ENCODE peak calls at places on chromosome 14, in four cellular contexts. P, T, K and V are unnamed samples. For H3K4me1, the result is how much of the 10 kb centered on the place peaks cover.

GRCh38 chr14:61602733-61603077 is 92.6 kb upstream of the HIF1A start:
- DNase-seq in P (no peak), K (no peak), T (no peak), V (no peak)

GRCh38 chr14:77161011-77161410 is 19.4 kb upstream of the ZDHHC22 start:
- DNase-seq in K (no peak), T (no peak), P (no peak), V (no peak)

GRCh38 chr14:98130691-98131090 is 1141.3 kb downstream of the BCL11B start:
- DNase-seq in K (no peak), T (no peak), P (no peak), V (no peak)

GRCh38 chr14:96053600-96054381 is 14.6 kb downstream of the C14orf132 start:
- DNase-seq in K (peak), T (no peak), P (peak), V (peak)

GRCh38 chr14:86296173-86296572 is 766.2 kb downstream of the FLRT2 start:
- DNase-seq in P (no peak), T (no peak), K (peak), V (no peak)

GRCh38 chr14:60235440-60235839 is 13.6 kb upstream of the PPM1A start:
- DNase-seq in P (no peak), T (no peak), K (no peak), V (no peak)

GRCh38 chr14:66601932-66602578 is 94.1 kb downstream of the GPHN start:
- DNase-seq in P (no peak), T (no peak), K (no peak), V (no peak)

GRCh38 chr14:29144598-29144997 is 378.0 kb downstream of the FOXG1 start:
- DNase-seq in P (peak), K (peak), T (no peak), V (no peak)

GRCh38 chr14:76767681-76768055 is 6.4 kb downstream of the VASH1 start:
- DNase-seq in T (no peak), P (no peak), K (no peak), V (no peak)

GRCh38 chr14:20327005-20327869 is 5.8 kb downstream of the CCNB1IP1 start:
- DNase-seq in K (peak), T (no peak), P (peak), V (no peak)

GRCh38 chr14:30751646-30752416 is 122.5 kb upstream of the COCH start:
- DNase-seq in K (no peak), T (no peak), P (no peak), V (no peak)

GRCh38 chr14:21704340-21704737 is 30.7 kb upstream of the OR4E1 start:
- DNase-seq in K (no peak), P (no peak), T (no peak), V (no peak)

GRCh38 chr14:37027188-37027824 is 145.1 kb downstream of the SLC25A21 start:
- DNase-seq in K (no peak), P (no peak), T (no peak), V (no peak)

GRCh38 chr14:101228949-101229541 is 325.5 kb upstream of the RTL1 start:
- DNase-seq in P (no peak), K (no peak), T (peak), V (no peak)

GRCh38 chr14:70748422-70748821 is 60.9 kb downstream of the MAP3K9 start:
- DNase-seq in K (no peak), P (peak), T (no peak), V (no peak)

GRCh38 chr14:55180434-55180833 is 11.0 kb downstream of the DLGAP5 start:
- DNase-seq in P (no peak), K (peak), T (no peak), V (no peak)

GRCh38 chr14:103091041-103091882 is 3.3 kb upstream of the EXOC3L4 start:
- DNase-seq in K (peak), P (peak), T (peak), V (no peak)

DNA sequence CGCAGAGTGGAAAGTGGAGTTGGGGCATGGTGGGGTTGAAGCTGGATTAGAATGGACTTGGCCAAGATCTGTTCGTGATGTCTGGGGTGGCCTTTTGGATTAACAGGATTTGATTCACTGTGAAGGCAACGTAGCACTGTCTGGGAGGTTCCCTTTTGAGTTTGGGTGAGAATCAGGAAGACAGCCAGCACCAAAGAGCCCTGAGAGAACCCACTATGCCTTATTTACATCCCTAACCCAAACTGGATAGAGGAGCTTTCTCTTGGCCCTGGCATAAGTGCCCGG is 269.6 kb downstream of the ZFP36L1 start:
- DNase-seq in T (no peak), K (no peak), P (no peak), V (no peak)
- H3K4me1 ChIP-seq in T (under half), K (under half), P (half or more), V (half or more)

GRCh38 chr14:89201645-89202044 is 215.4 kb downstream of the FOXN3 start:
- DNase-seq in P (no peak), T (no peak), K (no peak), V (no peak)

GRCh38 chr14:89207925-89208328 is 209.1 kb downstream of the FOXN3 start:
- DNase-seq in K (no peak), P (no peak), T (no peak), V (no peak)

GRCh38 chr14:89205137-89205740 is 211.8 kb downstream of the FOXN3 start:
- DNase-seq in K (no peak), T (no peak), P (no peak), V (no peak)

GRCh38 chr14:89202413-89202812 is 214.6 kb downstream of the FOXN3 start:
- DNase-seq in K (no peak), P (no peak), T (no peak), V (no peak)

GRCh38 chr14:89206426-89206825 is 210.6 kb downstream of the FOXN3 start:
- DNase-seq in T (no peak), P (peak), K (no peak), V (no peak)
- H3K27ac ChIP-seq in T (no peak), P (peak), K (no peak), V (no peak)

GRCh38 chr14:69712217-69712565 is 54.8 kb upstream of the SRSF5 start:
- DNase-seq in P (no peak), K (no peak), T (no peak), V (no peak)
- H3K4me1 ChIP-seq in P (under half), K (under half), T (under half), V (under half)

DNA sequence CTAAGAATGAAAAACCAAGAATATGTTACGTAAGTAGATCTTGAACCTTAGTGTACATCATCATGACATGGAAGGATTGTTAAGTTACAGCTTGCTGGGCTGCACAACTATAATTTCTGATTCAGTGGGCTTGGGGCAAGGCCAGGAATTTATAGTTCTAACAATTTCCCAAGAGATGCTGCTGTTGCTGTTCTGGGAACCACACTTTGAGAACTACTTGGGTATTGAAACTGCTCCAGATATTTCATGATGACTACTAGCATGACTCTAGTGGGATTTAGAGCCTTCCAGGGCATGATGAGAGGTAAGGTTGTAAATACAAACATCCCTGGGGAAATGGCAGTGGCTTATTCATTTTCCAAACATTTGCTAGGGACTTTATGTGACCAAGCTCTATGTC is 904.8 kb upstream of the SEL1L start:
- DNase-seq in T (no peak), K (no peak), P (no peak), V (no peak)
- H3K27ac ChIP-seq in T (no peak), K (no peak), P (no peak), V (no peak)

DNA sequence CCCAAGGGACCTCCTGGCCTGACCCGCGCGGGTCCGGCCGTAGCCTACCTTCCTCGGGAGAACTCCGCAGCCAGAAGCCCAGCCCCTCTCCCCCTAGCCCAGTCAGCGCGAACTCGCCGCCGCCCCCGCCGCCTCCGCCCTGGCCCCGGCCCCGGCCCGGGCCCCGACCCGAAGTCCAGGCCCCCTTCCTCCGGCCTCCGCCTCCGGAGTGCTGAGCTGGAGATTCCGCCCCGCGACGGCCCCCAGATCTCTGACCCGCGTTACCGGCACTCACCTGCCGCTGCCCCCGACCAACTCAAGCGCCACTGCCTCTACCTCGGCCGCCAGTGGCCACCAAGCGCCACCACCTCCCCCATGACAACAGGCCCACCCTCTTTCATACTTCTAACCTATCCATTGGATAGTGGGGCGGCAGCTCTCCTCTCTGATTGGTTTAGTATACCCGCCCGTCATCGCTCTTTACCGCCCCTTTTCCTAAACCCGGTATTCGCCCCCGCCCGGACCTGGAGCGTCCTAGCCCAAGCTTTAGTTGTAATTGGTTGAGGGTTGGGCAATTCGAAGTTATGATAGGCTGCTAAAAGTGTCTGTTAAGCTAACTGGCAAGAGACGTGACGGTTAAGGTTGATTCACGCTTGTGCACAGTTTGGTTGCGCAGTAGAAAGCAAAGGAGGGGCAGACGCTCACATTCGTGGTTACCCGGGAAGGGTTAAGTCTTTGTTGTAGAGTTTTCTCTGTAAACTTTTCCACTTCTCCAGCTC is at the start of gene NUMB:
- DNase-seq in T (peak), P (peak), K (peak), V (peak)
- H3K4me1 ChIP-seq in T (under half), P (half or more), K (under half), V (half or more)